ENCODE peak calls at places on chromosome 11, in six cellular contexts. E is colonic mucosa, N is mammary epithelial cell, D is mucosa of descending colon, F is OCI-LY7, U is IMR-90. B is an unnamed sample. For H3K9me3, the result is how much of the 10 kb centered on the place peaks cover.

GRCh38 chr11:69962152-69962551 is 116.0 kb upstream of the ANO1 start:
- DNase-seq in E (peak), N (peak), D (no peak), F (no peak), U (peak), B (peak)

GRCh38 chr11:96014234-96014633 is 90.3 kb upstream of the MTMR2 start:
- DNase-seq in E (no peak), N (peak), D (no peak), F (no peak), U (peak), B (no peak)

GRCh38 chr11:32225491-32226285 is 134.8 kb downstream of the RCN1 start:
- DNase-seq in E (no peak), N (no peak), D (no peak), F (no peak), U (no peak), B (no peak)

GRCh38 chr11:62804310-62805043 is 763 bp downstream of the NXF1 start:
- DNase-seq in E (no peak), N (peak), D (no peak), F (peak), U (peak), B (no peak)

GRCh38 chr11:33557201-33557600 is 143.4 kb downstream of the C11orf91 start:
- DNase-seq in E (no peak), N (peak), D (no peak), F (no peak), U (peak), B (no peak)

GRCh38 chr11:118325283-118325682 is 17.2 kb downstream of the CD3D start:
- DNase-seq in E (no peak), N (no peak), D (no peak), F (no peak), U (no peak), B (no peak)

GRCh38 chr11:34837246-34837856 is 78.8 kb downstream of the APIP start:
- DNase-seq in E (no peak), N (no peak), D (no peak), F (no peak), U (no peak), B (no peak)

GRCh38 chr11:2768471-2769408 is 68.9 kb upstream of the KCNQ1OT1 start:
- DNase-seq in E (peak), N (peak), D (peak), F (no peak), U (peak), B (no peak)

GRCh38 chr11:30131535-30131934 is 99.3 kb upstream of the FSHB start:
- DNase-seq in E (no peak), N (peak), D (no peak), F (no peak), U (no peak), B (no peak)

GRCh38 chr11:134512791-134513538 is 100.9 kb upstream of the B3GAT1 start:
- DNase-seq in E (no peak), N (no peak), D (no peak), F (no peak), U (no peak), B (no peak)

GRCh38 chr11:102309621-102310541 is 7.4 kb upstream of the BIRC3 start:
- DNase-seq in E (no peak), N (no peak), D (no peak), F (no peak), U (no peak), B (no peak)

GRCh38 chr11:95682552-95682951 is 107.0 kb downstream of the FAM76B start:
- DNase-seq in E (no peak), N (peak), D (no peak), F (no peak), U (peak), B (no peak)

GRCh38 chr11:66857927-66858185 is 992 bp downstream of the LRFN4 start:
- DNase-seq in E (no peak), N (no peak), D (no peak), F (no peak), U (no peak), B (no peak)
- H3K4me3 ChIP-seq in E (peak), N (no peak), D (no peak), F (peak), U (no peak), B (no peak)

DNA sequence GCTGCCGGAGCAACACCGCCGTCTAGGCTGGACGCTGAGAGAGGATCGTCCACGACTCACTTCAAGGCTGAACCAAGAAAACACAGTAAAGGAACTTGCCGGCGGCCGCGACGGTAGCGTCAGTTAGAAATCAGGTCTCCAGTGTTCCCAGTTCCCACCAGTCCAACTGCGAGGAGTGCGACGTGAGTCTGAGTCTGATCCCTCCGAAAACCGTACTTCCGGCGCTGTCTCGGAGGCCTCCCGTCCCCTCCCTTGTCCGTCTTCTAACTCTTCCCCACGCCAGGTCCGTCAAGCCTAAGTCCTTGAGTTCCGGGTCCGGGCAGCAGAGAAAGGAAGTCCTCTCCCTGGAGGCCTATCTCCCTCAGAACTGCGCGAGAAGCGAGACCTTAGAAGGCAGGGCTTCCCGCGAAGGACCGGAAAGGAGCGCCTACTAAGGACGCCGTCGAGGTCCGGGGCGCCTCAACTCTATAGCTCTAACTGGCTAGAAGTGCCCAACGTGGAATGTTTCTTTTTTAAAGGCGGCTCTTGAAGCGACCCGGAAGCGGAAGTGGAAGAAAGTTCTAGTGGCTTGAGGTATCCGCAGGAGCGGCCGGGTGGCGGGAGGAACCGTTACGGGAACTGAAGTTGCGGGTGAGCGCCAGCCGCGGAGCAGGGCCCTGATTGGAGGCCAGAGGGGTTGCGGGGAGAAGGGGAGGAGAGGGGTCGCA is at the start of the genes BANF1 and EIF1AD:
- DNase-seq in E (peak), N (peak), D (peak), F (peak), U (peak), B (peak)
- H3K9me3 ChIP-seq in E (under half), N (under half), D (under half), F (under half), U (under half), B (under half)

DNA sequence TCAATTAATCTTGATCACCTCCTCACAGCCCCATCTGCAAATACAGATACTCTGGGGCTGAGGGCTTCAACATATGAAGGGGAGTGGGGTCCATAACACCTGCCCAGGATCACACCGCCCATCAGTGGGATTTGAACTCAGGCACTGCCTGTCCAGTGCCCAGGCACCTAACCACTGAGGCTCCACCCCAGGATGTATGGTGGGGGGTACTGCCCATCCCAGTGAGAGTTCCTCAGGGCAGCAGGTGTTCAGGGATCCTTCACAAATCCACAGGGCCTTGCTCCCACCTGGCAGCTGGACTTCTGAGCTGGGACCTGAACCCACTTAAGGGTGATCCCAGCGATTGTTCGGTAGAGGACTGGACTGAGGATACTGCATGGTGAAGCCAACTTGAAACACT is 33.2 kb downstream of the PRDM11 start:
- DNase-seq in E (no peak), N (no peak), D (no peak), F (no peak), U (no peak), B (no peak)
- H3K4me3 ChIP-seq in E (peak), N (no peak), D (no peak), F (no peak), U (no peak), B (no peak)

DNA sequence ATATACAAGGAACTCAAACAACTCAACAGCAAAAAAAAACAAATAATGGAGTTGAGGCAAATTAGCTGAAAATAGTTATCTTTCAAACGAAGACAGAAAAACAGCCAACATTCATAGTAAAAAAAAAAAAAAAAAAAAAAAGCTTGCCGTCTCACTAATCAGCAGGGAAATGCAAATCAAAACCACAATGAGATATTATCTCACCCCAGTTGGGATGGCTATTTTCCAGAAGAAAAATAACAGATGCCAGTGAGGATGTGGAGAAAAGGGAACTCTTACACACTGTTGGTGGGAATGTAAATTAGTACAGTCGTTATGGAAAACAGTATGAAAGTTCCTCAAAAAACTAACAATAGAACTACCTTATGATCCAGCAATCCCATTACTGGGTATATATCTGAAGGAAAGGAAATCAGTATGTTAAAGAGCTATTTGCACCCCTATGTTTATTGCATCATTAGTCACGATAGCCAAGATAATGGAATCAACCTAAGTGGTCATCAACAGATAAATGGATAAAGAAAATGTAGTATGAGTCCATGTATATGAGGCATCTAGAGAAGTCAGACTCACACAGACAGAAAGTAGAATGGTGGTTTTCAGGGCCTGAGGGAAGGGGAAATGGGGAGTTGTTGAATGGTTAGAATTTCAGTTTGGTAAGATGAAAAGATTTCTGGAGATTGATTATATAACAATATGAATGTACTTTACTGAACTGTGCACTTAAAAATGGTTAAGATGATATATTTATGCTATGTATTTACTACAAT is 56.0 kb downstream of the USP35 start:
- DNase-seq in E (no peak), N (no peak), D (no peak), F (no peak), U (no peak), B (no peak)
- H3K9me3 ChIP-seq in E (under half), N (under half), D (under half), F (under half), U (under half), B (under half)

DNA sequence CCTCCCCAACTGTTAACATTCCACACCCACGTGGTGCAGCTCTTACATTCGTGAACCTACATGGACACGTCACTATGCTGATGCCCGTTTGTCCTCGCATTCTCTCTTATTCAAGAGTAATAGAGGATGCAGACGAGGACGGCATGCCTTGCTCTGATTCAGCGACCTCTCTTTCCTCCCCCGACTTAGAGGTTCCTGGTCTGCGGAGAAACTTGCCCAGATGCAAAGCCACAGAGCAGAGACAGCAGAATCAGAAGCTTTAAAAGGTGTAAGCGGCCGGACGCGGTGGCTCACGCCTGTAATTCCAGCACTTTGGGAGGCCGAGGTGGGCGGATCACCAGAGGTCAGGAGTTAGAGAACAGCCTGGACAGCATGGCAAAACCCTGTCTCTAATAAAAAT is 288.0 kb downstream of the NTM start:
- DNase-seq in E (no peak), N (no peak), D (no peak), F (no peak), U (no peak), B (no peak)
- H3K4me3 ChIP-seq in E (no peak), N (no peak), D (no peak), F (no peak), U (no peak), B (no peak)

GRCh38 chr11:55669376-55669775 is 7.4 kb downstream of the OR4C6 start:
- DNase-seq in E (no peak), N (no peak), D (no peak), F (no peak), U (no peak), B (no peak)
- H3K9me3 ChIP-seq in E (under half), N (under half), D (under half), F (under half), U (under half), B (under half)

B was measured in small intestine.